ENCODE peak calls at places on chromosomes 11 and 22, in four cellular contexts. T, D, C and V are unnamed samples.

GRCh38 chr11:117199061-117199915 is at the start of gene TAGLN:
- DNase-seq in T (peak), D (peak), C (no peak), V (peak)

GRCh38 chr11:107849791-107850190 is 8.8 kb downstream of the SLC35F2 start:
- DNase-seq in T (no peak), D (no peak), C (no peak), V (no peak)

GRCh38 chr11:30312243-30312642 is 10.7 kb upstream of the ARL14EP start:
- DNase-seq in T (no peak), D (no peak), C (no peak), V (no peak)

GRCh38 chr11:128948583-128948982 is 5.9 kb upstream of the TP53AIP1 start:
- DNase-seq in T (no peak), D (no peak), C (no peak), V (no peak)

GRCh38 chr11:75718406-75719088 is 909 bp downstream of the MOGAT2 start:
- DNase-seq in T (no peak), D (no peak), C (no peak), V (no peak)

GRCh38 chr11:5364214-5364613 is 12.9 kb downstream of the OR51B6 start:
- DNase-seq in T (no peak), D (no peak), C (no peak), V (no peak)

GRCh38 chr22:36379593-36380361 is 8.0 kb downstream of the MYH9 start:
- DNase-seq in T (no peak), D (no peak), C (no peak), V (no peak)

GRCh38 chr11:33045551-33046255 is 6.3 kb downstream of the TCP11L1 start:
- DNase-seq in T (peak), D (no peak), C (no peak), V (peak)

GRCh38 chr11:57772562-57772961 is 11.0 kb downstream of the CTNND1 start:
- DNase-seq in T (no peak), D (no peak), C (no peak), V (no peak)

GRCh38 chr11:76025068-76025467 is 181.2 kb downstream of the WNT11 start:
- DNase-seq in T (no peak), D (no peak), C (no peak), V (no peak)

GRCh38 chr11:6206456-6207180 is 1.3 kb downstream of the C11orf42 start:
- DNase-seq in T (no peak), D (no peak), C (no peak), V (no peak)

GRCh38 chr11:73393479-73394415 is 17.5 kb downstream of the RELT start:
- DNase-seq in T (peak), D (peak), C (no peak), V (peak)

GRCh38 chr11:62850911-62851806 is 11.8 kb upstream of the WDR74 start:
- DNase-seq in T (no peak), D (no peak), C (no peak), V (no peak)

GRCh38 chr22:30485362-30485988 is 13.7 kb upstream of the SEC14L3 start:
- DNase-seq in T (peak), D (no peak), C (peak), V (peak)

GRCh38 chr22:48253136-48253535 is 1490.7 kb downstream of the TBC1D22A start:
- DNase-seq in T (no peak), D (no peak), C (no peak), V (no peak)

GRCh38 chr11:78109011-78109685 is 29.5 kb upstream of the NDUFC2 start:
- DNase-seq in T (no peak), D (no peak), C (no peak), V (no peak)

GRCh38 chr11:36558511-36559413 is 9.0 kb upstream of the RAG1 start:
- DNase-seq in T (no peak), D (no peak), C (peak), V (no peak)

GRCh38 chr11:31870609-31871309 is 59.6 kb upstream of the PAX6 start:
- DNase-seq in T (peak), D (no peak), C (no peak), V (peak)

GRCh38 chr11:117316197-117316961 is at the start of gene BACE1:
- DNase-seq in T (peak), D (peak), C (no peak), V (peak)

GRCh38 chr11:128841461-128842072 is 25.5 kb downstream of the KCNJ1 start:
- DNase-seq in T (no peak), D (no peak), C (peak), V (no peak)

GRCh38 chr11:95680169-95680929 is 109.2 kb downstream of the FAM76B start:
- DNase-seq in T (no peak), D (no peak), C (no peak), V (peak)

GRCh38 chr11:72856551-72857342 is 42.5 kb downstream of the ATG16L2 start:
- DNase-seq in T (no peak), D (no peak), C (no peak), V (no peak)

GRCh38 chr11:107689317-107690202 is 22.3 kb downstream of the SLN start:
- DNase-seq in T (peak), D (peak), C (no peak), V (peak)

GRCh38 chr11:27255447-27255828 is 107.6 kb downstream of the CCDC34 start:
- DNase-seq in T (no peak), D (no peak), C (no peak), V (no peak)

GRCh38 chr22:25051073-25051472 is 98.6 kb downstream of the KIAA1671 start:
- DNase-seq in T (no peak), D (no peak), C (no peak), V (peak)

GRCh38 chr11:26027887-26028286 is 304.0 kb upstream of the ANO3 start:
- DNase-seq in T (no peak), D (no peak), C (no peak), V (no peak)

GRCh38 chr22:28883917-28884753 is 763 bp downstream of the ZNRF3 start:
- DNase-seq in T (peak), D (no peak), C (no peak), V (peak)

GRCh38 chr22:40043086-40043485 is 48.3 kb downstream of the FAM83F start:
- DNase-seq in T (peak), D (no peak), C (no peak), V (no peak)

GRCh38 chr11:10778217-10778970 is 27.3 kb downstream of the CTR9 start:
- DNase-seq in T (no peak), D (peak), C (no peak), V (no peak)

GRCh38 chr22:45626198-45626651 is 45.4 kb upstream of the ATXN10 start:
- DNase-seq in T (peak), D (no peak), C (no peak), V (peak)

GRCh38 chr22:38456841-38457699 is 2.1 kb upstream of the KCNJ4 start:
- DNase-seq in T (no peak), D (no peak), C (no peak), V (no peak)

GRCh38 chr11:73271936-73272679 is at the start of gene P2RY6:
- DNase-seq in T (peak), D (no peak), C (no peak), V (peak)

GRCh38 chr11:69889400-69890372 is 70.5 kb upstream of the FGF3 start:
- DNase-seq in T (no peak), D (no peak), C (no peak), V (no peak)

GRCh38 chr11:33391893-33392251 is 134.7 kb downstream of the HIPK3 start:
- DNase-seq in T (no peak), D (no peak), C (no peak), V (no peak)

DNA sequence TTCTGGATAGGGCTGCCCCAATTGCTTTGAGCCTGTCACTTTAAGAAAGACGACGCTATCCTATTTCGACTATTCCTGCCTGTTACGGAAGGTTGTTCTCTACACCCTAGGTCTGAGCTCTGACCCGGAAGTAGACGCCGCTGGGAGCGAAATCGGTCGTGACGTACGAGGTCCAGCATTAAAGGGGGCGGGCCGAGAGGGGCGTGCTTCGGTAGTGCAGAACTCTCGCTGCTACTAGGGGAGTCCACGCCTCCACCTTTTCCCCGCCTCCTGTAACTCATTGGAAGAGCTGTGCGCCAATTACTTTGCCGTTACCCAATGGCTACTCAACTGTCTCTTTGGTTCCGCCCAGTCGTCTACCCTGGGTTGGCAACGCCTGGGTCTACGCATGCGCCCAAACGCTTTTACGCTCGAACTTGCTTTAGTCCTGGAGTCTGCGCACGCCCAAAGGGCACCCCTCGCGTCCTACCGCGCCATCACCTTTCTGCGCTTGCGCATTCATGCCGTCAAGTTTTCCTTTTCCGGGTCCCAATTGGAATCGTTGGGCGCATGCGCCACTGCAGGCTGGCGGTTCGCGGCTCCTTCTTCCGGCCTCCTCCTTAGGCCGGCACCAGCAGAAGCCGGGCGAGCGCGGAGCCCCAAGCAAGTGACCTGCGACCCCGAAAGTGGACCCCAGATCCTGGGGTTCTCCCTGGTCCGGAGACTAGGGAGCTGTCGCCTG is at the start of gene PCNX3:
- DNase-seq in T (peak), D (peak), C (peak), V (peak)
- TF ChIP-seq EP300 in T (no peak), D (peak), C (no peak), V (no peak)

GRCh38 chr11:66151273-66151672 is 81.2 kb downstream of the PACS1 start:
- DNase-seq in T (no peak), D (no peak), C (no peak), V (no peak)

GRCh38 chr11:66150725-66151124 is 80.7 kb downstream of the PACS1 start:
- DNase-seq in T (no peak), D (no peak), C (no peak), V (no peak)

GRCh38 chr11:66155387-66156073 is 85.5 kb downstream of the PACS1 start:
- DNase-seq in T (no peak), D (no peak), C (no peak), V (no peak)

GRCh38 chr11:66157182-66157864 is 87.3 kb downstream of the PACS1 start:
- DNase-seq in T (no peak), D (no peak), C (no peak), V (peak)

GRCh38 chr11:66154109-66154508 is 84.0 kb downstream of the PACS1 start:
- DNase-seq in T (no peak), D (no peak), C (no peak), V (no peak)
- TF ChIP-seq EP300 in T (no peak), D (no peak), C (no peak), V (no peak)

DNA sequence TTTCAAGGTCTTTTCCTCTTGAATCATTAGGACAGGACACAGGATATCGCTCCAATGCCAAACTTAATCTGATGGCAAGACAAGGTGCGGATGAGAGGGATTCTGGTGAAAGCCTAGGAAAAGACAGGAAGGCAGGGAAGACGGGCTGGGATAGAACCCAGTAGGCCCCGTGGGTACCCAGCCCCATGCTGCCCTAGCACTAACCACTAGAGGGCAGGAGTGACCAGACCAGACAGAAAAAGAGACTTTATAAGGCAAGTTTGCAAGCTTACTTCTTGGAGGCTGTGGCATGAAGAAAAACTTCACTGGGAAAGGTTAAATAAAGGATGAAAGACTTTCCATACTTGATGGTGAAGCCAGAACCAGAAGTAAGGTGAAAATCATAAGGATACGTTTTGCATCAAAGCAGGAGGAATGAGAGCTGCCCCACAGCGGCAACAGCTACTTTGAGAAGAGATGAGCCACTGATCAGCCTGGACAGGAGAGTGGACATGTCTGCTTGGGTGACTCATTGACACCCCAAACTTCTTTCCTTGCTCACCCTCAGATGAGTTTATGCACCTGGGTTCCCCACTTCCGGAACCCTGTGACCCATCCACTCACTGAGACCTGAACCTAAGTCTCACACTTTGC is 39.8 kb downstream of the SYN3 start:
- DNase-seq in T (peak), D (peak), C (peak), V (peak)
- TF ChIP-seq EP300 in T (no peak), D (no peak), C (no peak), V (no peak)

DNA sequence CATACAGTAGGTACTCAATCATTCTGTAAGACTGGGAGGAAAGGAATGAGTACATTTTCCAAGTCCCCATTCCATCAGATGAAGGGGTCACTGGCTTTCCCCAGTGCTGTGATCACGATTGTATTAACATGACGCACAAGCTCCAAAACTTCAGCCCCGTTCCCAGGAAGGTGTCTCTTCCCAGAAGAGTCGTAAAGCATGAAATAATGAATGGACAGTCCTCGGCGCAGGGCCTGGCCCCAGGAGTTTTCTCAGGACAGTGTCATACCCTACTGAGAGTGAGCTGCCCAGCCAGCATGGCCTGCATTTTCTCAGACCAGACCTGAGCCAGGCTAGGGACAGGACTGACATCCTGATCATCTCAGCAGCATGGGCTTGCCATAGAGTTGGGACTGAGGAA is 80.7 kb downstream of the PARVA start:
- DNase-seq in T (no peak), D (no peak), C (no peak), V (no peak)
- TF ChIP-seq EP300 in T (peak), D (no peak), C (no peak), V (no peak)

GRCh38 chr11:46015941-46016340 is 93.5 kb downstream of the LARGE2 start:
- DNase-seq in T (no peak), D (no peak), C (no peak), V (no peak)

GRCh38 chr11:46017341-46017740 is 94.9 kb downstream of the LARGE2 start:
- DNase-seq in T (no peak), D (no peak), C (no peak), V (peak)

DNA sequence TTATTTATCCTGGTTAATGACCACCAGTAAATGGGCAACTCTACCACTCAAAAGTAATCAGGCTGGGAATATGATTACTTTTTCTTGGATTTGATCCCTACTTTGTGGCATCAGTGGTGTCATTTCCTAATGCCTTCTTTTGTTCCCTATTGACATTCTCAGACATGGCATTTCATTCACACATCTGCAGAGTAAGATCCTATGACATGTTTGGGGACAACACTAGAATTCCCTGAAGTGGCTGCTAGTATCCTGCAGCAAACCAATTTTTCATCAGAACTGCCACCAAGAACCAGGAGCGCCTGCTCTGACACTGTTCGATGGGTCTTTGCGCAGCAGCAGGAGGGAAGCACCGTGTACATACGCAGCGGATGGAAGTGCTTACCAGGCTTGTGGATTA is 97.6 kb downstream of the LARGE2 start:
- DNase-seq in T (no peak), D (no peak), C (no peak), V (no peak)
- TF ChIP-seq EP300 in T (no peak), D (no peak), C (no peak), V (no peak)

GRCh38 chr22:31532060-31532459 is 35.7 kb downstream of the SFI1 start:
- DNase-seq in T (no peak), D (no peak), C (no peak), V (no peak)
- TF ChIP-seq EP300 in T (no peak), D (no peak), C (no peak), V (no peak)

GRCh38 chr22:21652010-21652546 is 10.0 kb downstream of the SDF2L1 start:
- DNase-seq in T (peak), D (peak), C (peak), V (peak)

GRCh38 chr22:21650823-21651520 is 8.9 kb downstream of the SDF2L1 start:
- DNase-seq in T (no peak), D (no peak), C (no peak), V (no peak)

GRCh38 chr22:21652547-21653545 is 10.7 kb downstream of the SDF2L1 start:
- DNase-seq in T (no peak), D (no peak), C (no peak), V (no peak)

GRCh38 chr22:21650280-21650679 is 8.2 kb downstream of the SDF2L1 start:
- DNase-seq in T (no peak), D (no peak), C (no peak), V (no peak)

DNA sequence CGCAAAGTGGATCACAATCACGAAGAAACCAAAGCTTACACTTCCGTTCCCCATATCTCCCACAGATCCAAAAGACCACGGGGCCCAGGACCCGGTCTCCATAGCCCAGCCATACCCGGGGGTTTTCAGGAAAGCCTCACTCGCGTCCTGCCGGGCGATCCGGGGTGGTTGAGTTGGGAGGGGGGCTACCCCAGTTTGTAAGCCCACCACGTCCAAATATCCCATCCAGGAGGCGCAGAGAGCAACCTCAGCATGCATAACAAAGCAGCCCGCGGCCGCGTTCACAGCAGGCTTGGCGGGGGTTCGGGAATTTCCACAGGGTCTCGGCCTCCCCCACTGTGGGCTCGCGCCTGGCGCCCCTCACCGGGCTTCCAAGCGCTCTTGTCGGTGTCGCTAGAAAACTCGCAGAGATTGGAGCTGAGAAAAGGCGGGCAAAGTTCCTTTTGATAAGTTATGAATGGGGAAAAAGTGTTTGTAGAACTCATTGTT is 9.5 kb downstream of the SDF2L1 start:
- DNase-seq in T (no peak), D (no peak), C (no peak), V (no peak)
- TF ChIP-seq EP300 in T (no peak), D (no peak), C (no peak), V (no peak)